ENCODE peak calls at places on chromosome 5, in nine cellular contexts. B is type B pancreatic cell, F is GM20000, Q is MM.1S, J is H9, U is GM13977, R is GM12865, E is right atrium auricular region, X is BJ. L is an unnamed sample.

GRCh38 chr5:140042551-140043507 is at the start of gene NRG2:
- DNase-seq in B (peak; percentile 77), F (peak; percentile 82), Q (peak; percentile 60), J (peak; percentile 89), U (peak; percentile 82), R (peak; percentile 88), E (peak; percentile 72), X (no peak), L (peak; percentile 75)

GRCh38 chr5:982377-983237 is 26.0 kb upstream of the NKD2 start:
- DNase-seq in B (peak; percentile 64), F (no peak), Q (no peak), J (peak; percentile 86), U (no peak), R (no peak), E (no peak), X (no peak), L (no peak)

GRCh38 chr5:125685771-125686170 is 737.4 kb upstream of the GRAMD2B start:
- DNase-seq in B (no peak), F (no peak), Q (no peak), J (no peak), U (no peak), R (no peak), E (no peak), X (no peak), L (no peak)

GRCh38 chr5:141573489-141574121 is 45.2 kb downstream of the DIAPH1 start:
- DNase-seq in B (no peak), F (no peak), Q (no peak), J (peak; percentile 39), U (no peak), R (no peak), E (no peak), X (no peak), L (no peak)

GRCh38 chr5:93929146-93929545 is 187.7 kb upstream of the POU5F2 start:
- DNase-seq in B (no peak), F (no peak), Q (no peak), J (no peak), U (no peak), R (no peak), E (no peak), X (no peak), L (no peak)

GRCh38 chr5:79974896-79975295 is 16.2 kb downstream of the MTX3 start:
- DNase-seq in B (no peak), F (no peak), Q (no peak), J (no peak), U (no peak), R (no peak), E (no peak), X (no peak), L (no peak)

GRCh38 chr5:111810087-111810486 is 53.1 kb upstream of the NREP start:
- DNase-seq in B (no peak), F (no peak), Q (no peak), J (no peak), U (no peak), R (no peak), E (no peak), X (no peak), L (no peak)

GRCh38 chr5:117594165-117594564 is 1019.5 kb upstream of the SEMA6A start:
- DNase-seq in B (no peak), F (no peak), Q (no peak), J (no peak), U (no peak), R (no peak), E (peak; percentile 62), X (peak; percentile 20), L (no peak)

GRCh38 chr5:79200573-79201183 is 35.3 kb upstream of the JMY start:
- DNase-seq in B (no peak), F (peak; percentile 39), Q (peak; percentile 30), J (no peak), U (peak; percentile 61), R (peak; percentile 44), E (no peak), X (no peak), L (peak; percentile 44)

GRCh38 chr5:85479849-85480248 is 1095.2 kb upstream of the EDIL3 start:
- DNase-seq in B (no peak), F (no peak), Q (no peak), J (no peak), U (no peak), R (no peak), E (no peak), X (no peak), L (no peak)

GRCh38 chr5:163978897-163979296 is 473.5 kb downstream of the MAT2B start:
- DNase-seq in B (no peak), F (no peak), Q (peak; percentile 10), J (peak; percentile 47), U (no peak), R (peak; percentile 43), E (no peak), X (no peak), L (no peak)

GRCh38 chr5:170297589-170298462 is at the start of gene LCP2:
- DNase-seq in B (no peak), F (peak; percentile 46), Q (peak; percentile 61), J (no peak), U (peak; percentile 31), R (peak; percentile 63), E (no peak), X (no peak), L (peak; percentile 46)

GRCh38 chr5:153660919-153661318 is 170.4 kb downstream of the GRIA1 start:
- DNase-seq in B (no peak), F (no peak), Q (no peak), J (no peak), U (no peak), R (no peak), E (no peak), X (no peak), L (no peak)

GRCh38 chr5:175728885-175729828 is 71.3 kb downstream of the HRH2 start:
- DNase-seq in B (no peak), F (no peak), Q (no peak), J (peak; percentile 71), U (no peak), R (no peak), E (no peak), X (no peak), L (no peak)

GRCh38 chr5:169637085-169637855 is at the start of gene DOCK2:
- DNase-seq in B (no peak), F (peak; percentile 90), Q (peak; percentile 70), J (peak; percentile 50), U (peak; percentile 86), R (peak; percentile 88), E (no peak), X (no peak), L (peak; percentile 89)

GRCh38 chr5:141507387-141508091 is 18.7 kb downstream of the PCDHGC5 start:
- DNase-seq in B (no peak), F (peak; percentile 56), Q (peak; percentile 46), J (no peak), U (peak; percentile 46), R (peak; percentile 72), E (no peak), X (peak; percentile 60), L (peak; percentile 63)

GRCh38 chr5:113578091-113578490 is 64.6 kb downstream of the YTHDC2 start:
- DNase-seq in B (no peak), F (no peak), Q (no peak), J (no peak), U (no peak), R (no peak), E (no peak), X (no peak), L (no peak)

GRCh38 chr5:107217721-107218130 is 453.0 kb downstream of the EFNA5 start:
- DNase-seq in B (no peak), F (no peak), Q (no peak), J (no peak), U (no peak), R (no peak), E (peak; percentile 79), X (no peak), L (no peak)

DNA sequence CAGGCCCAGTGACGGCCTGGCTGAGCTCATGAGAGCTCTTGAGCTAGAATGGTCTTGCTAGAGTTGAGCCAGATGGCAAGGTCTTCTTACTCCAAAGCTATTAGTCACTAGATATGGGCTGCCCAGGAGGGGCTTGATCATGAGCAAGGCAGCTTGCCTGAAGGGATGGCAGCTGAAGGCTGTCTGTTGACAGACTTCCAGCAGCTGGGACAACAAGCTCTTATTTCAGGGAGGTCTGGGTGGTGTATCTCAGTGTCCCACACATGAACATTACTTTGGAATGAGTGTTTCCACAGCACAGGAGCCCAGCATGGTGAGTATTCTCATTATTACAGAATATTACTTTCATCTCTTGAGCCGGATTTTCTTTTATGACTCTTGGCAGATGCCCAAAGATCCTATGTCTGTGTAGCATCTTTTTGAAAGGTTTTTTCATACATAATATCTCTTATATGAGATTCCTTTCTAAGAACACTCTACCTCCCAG is 414.1 kb downstream of the ARHGEF28 start:
- DNase-seq in B (no peak), F (no peak), Q (no peak), J (no peak), U (no peak), R (no peak), E (no peak), X (no peak), L (no peak)
- TF ChIP-seq CTCF in B (no peak), F (no peak), Q (no peak), J (no peak), U (no peak), R (no peak), E (no peak), X (no peak), L (no peak)

DNA sequence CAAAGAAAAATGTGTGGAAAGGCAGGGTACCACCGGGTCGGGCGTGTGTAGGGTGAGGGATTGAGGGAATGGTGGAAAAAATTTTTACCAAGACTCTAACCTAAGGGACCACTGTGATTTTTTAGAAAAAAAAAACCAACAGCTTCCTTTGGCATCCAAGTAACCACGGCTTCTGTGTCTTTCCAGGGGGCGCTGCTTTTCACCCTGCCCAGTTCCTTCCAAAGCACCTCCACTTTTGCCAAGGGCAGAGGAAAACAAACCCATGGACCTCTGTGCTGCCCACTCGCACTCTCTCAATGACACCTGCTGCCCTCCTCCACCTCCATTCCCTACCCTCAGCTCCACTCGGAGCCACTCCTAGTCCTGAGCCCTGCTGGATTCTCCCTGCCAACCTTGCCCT is 381.0 kb downstream of the ENC1 start:
- DNase-seq in B (no peak), F (no peak), Q (no peak), J (peak; percentile 46), U (no peak), R (no peak), E (no peak), X (no peak), L (no peak)
- TF ChIP-seq CTCF in B (no peak), F (no peak), Q (no peak), J (peak; percentile 46), U (no peak), R (no peak), E (no peak), X (no peak), L (no peak)

DNA sequence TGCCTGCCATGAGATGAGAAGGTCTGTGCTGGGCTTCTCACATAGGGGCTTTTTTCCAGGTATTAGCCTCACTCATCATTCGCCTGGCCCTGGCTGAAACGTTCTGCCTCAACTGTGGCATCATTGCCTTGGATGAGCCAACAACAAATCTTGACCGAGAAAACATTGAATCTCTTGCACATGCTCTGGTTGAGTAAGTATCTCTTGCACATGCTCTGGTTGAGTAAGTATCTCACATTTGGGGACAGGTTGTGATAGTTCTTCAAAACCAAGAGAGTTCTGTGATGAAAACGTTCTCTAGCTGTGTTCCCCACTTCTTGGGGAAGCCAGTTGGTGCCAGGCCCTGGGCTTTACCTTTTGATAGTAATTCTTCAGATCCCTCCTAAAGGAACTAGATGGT is 17.4 kb upstream of the IL13 start:
- DNase-seq in B (no peak), F (no peak), Q (no peak), J (no peak), U (no peak), R (peak; percentile 53), E (no peak), X (no peak), L (no peak)
- TF ChIP-seq CTCF in B (no peak), F (no peak), Q (no peak), J (no peak), U (no peak), R (no peak), E (no peak), X (no peak), L (no peak)

GRCh38 chr5:173340451-173340850 is 12.2 kb upstream of the STC2 start:
- DNase-seq in B (no peak), F (no peak), Q (no peak), J (no peak), U (no peak), R (no peak), E (no peak), X (no peak), L (no peak)
- TF ChIP-seq CTCF in B (no peak), F (no peak), Q (no peak), J (no peak), U (no peak), R (no peak), E (no peak), X (no peak), L (no peak)